ENCODE peak calls at places on chromosomes 7 and 10, in ten cellular contexts. E is neural crest cell, R is fibroblast of the aortic adventitia, Z is upper lobe of right lung, W is IMR-90, K is right lobe of liver, M is cardiac fibroblast, I is AG04450, G is foreskin fibroblast, T is HCT116. D is an unnamed sample.

GRCh38 chr10:66746711-66747110 is 179.1 kb upstream of the LRRTM3 start:
- DNase-seq in K (no peak), T (no peak), M (peak), R (peak), W (no peak), G (no peak), E (no peak), Z (no peak), I (no peak), D (no peak)

GRCh38 chr10:106355450-106355849 is 809.1 kb downstream of the SORCS1 start:
- DNase-seq in G (no peak), R (peak), I (no peak), W (no peak), E (no peak), K (no peak), M (peak), T (no peak), Z (no peak), D (no peak)

GRCh38 chr7:134101716-134102115 is 25.4 kb upstream of the LRGUK start:
- DNase-seq in I (no peak), W (no peak), E (no peak), T (no peak), K (no peak), R (no peak), M (no peak), G (no peak), Z (no peak), D (no peak)

GRCh38 chr7:47183896-47184629 is 397.8 kb downstream of the TNS3 start:
- DNase-seq in G (no peak), T (no peak), W (no peak), K (peak), R (no peak), E (no peak), I (no peak), M (no peak), Z (no peak), D (no peak)

GRCh38 chr10:12782537-12782936 is 219.0 kb downstream of the CCDC3 start:
- DNase-seq in E (peak), I (no peak), T (peak), W (peak), K (peak), M (peak), G (no peak), Z (no peak), R (peak), D (no peak)

GRCh38 chr10:11036424-11037011 is 18.8 kb downstream of the CELF2 start:
- DNase-seq in Z (no peak), W (peak), K (no peak), M (peak), E (peak), G (peak), I (peak), R (peak), T (no peak), D (peak)

GRCh38 chr10:49174926-49175500 is 13.2 kb downstream of the TMEM273 start:
- DNase-seq in K (no peak), M (no peak), T (no peak), E (no peak), I (no peak), G (no peak), W (no peak), Z (no peak), R (no peak), D (no peak)

GRCh38 chr7:19009936-19010280 is 107.5 kb downstream of the TWIST1 start:
- DNase-seq in M (no peak), E (no peak), K (no peak), I (no peak), W (peak), R (no peak), G (no peak), T (no peak), Z (no peak), D (no peak)

GRCh38 chr7:135853499-135853898 is 104.9 kb upstream of the FAM180A start:
- DNase-seq in E (no peak), R (peak), W (no peak), M (no peak), K (no peak), G (no peak), T (no peak), Z (no peak), I (no peak), D (peak)

GRCh38 chr10:59905735-59906416 is 480 bp downstream of the CCDC6 start:
- DNase-seq in M (no peak), I (no peak), R (no peak), K (no peak), E (peak), Z (peak), W (no peak), T (no peak), G (no peak), D (no peak)

GRCh38 chr7:133934262-133934973 is 192.7 kb upstream of the LRGUK start:
- DNase-seq in E (no peak), W (peak), G (no peak), K (no peak), R (no peak), M (no peak), I (no peak), T (no peak), Z (no peak), D (no peak)

GRCh38 chr10:48658243-48658888 is 26.3 kb upstream of the WDFY4 start:
- DNase-seq in R (peak), G (peak), W (peak), E (peak), M (peak), I (peak), K (peak), Z (peak), T (peak), D (peak)

GRCh38 chr7:44769381-44770209 is 20.9 kb downstream of the ZMIZ2 start:
- DNase-seq in M (peak), T (no peak), K (no peak), Z (no peak), R (peak), G (no peak), W (peak), I (no peak), E (no peak), D (peak)

GRCh38 chr10:29669149-29669548 is 34.4 kb upstream of the SVIL start:
- DNase-seq in G (no peak), E (no peak), R (peak), K (no peak), W (peak), Z (no peak), I (no peak), T (no peak), M (peak), D (no peak)

GRCh38 chr10:131126321-131127121 is 185.0 kb downstream of the TCERG1L start:
- DNase-seq in G (no peak), Z (no peak), W (no peak), I (no peak), T (no peak), K (no peak), E (no peak), R (no peak), M (no peak), D (no peak)

GRCh38 chr10:111117528-111118277 is 40.9 kb downstream of the ADRA2A start:
- DNase-seq in Z (peak), I (no peak), T (no peak), G (no peak), W (no peak), R (no peak), M (no peak), E (no peak), K (no peak), D (no peak)

GRCh38 chr10:124642076-124642710 is 102.0 kb downstream of the FAM53B start:
- DNase-seq in E (no peak), R (no peak), W (no peak), G (no peak), I (no peak), T (no peak), K (no peak), Z (peak), M (no peak), D (no peak)

GRCh38 chr7:90749774-90750173 is 153.7 kb downstream of the CDK14 start:
- DNase-seq in K (no peak), R (peak), E (no peak), G (peak), M (no peak), W (peak), Z (no peak), I (no peak), T (no peak), D (peak)
- TF ChIP-seq CTCF in K (peak), R (peak), E (no peak), G (no peak), M (peak), W (peak), Z (no peak), I (peak), T (peak), D (peak)

DNA sequence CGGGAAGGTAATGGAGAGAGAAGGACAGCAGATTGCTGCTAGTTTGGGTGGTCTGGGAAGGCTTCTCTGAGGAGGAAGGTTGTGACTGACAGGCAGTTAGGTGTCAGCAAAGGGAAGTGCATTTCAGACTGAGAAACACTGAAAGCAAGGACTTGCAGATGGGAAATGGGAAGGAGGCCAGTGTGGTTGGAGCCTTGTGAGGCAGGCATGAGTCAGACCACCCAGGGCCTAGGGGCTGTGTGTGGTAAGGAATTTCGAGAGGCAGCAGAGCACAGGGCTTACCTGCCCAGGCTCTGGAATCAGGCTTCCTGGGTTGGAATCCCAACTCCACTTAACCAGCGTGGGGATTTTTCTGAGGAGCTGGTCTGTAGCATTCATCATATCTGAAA is 53.5 kb downstream of the NRF1 start:
- DNase-seq in G (peak), W (peak), I (peak), E (no peak), Z (no peak), R (peak), K (no peak), M (peak), T (peak), D (peak)
- TF ChIP-seq CTCF in G (no peak), W (no peak), I (no peak), E (no peak), Z (no peak), R (no peak), K (no peak), M (no peak), T (no peak), D (no peak)

DNA sequence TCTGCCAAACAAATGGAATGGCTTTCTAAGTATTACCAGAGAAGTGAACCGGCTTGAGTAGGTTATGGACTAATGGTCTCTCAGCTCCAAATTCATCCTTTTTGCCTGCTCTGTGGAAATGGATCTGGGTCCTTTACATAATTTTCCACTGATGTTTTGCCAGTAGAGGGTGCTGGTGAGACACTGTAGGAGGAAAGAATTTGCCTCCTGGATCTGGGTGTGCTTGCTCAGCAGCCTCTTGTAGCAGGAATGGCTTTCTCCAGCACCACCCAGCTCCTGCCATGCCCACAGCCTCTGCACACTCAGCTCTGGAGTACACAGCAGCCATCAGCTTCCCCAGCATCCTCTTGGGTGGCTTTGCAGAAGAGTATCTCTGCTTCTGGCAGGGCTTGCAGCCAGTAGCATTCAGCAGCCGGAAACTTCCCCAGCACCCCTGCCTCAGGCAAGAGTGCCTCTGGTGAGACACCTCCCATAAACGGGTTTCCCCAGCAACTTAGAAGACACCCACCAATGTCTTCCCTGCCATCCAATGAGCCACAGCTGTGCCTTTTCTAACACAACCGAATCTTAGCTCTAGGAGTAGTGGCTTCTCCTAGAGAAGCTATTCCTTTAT is 235.0 kb upstream of the PLPP4 start:
- DNase-seq in T (peak), E (peak), W (no peak), I (no peak), M (peak), R (peak), K (no peak), Z (no peak), G (peak), D (peak)
- TF ChIP-seq CTCF in T (peak), E (peak), W (peak), I (no peak), M (peak), R (peak), K (peak), Z (peak), G (peak), D (peak)

GRCh38 chr7:119177863-119178262 is 953.4 kb downstream of the ANKRD7 start:
- DNase-seq in K (no peak), Z (no peak), I (no peak), T (no peak), G (no peak), M (no peak), R (no peak), E (no peak), W (no peak), D (no peak)

GRCh38 chr7:119172043-119172442 is 947.5 kb downstream of the ANKRD7 start:
- DNase-seq in R (no peak), E (no peak), T (no peak), Z (no peak), G (no peak), K (no peak), I (no peak), W (no peak), M (no peak), D (no peak)

GRCh38 chr7:119175916-119176627 is 951.6 kb downstream of the ANKRD7 start:
- DNase-seq in W (peak), K (no peak), Z (peak), R (peak), M (peak), E (peak), I (peak), T (peak), G (no peak), D (peak)
- TF ChIP-seq CTCF in W (peak), K (peak), Z (peak), R (peak), M (peak), E (peak), I (peak), T (peak), G (peak), D (peak)

GRCh38 chr7:53350241-53350640 is 314.8 kb downstream of the POM121L12 start:
- DNase-seq in W (no peak), Z (no peak), K (peak), G (no peak), M (no peak), T (no peak), R (no peak), E (peak), I (no peak), D (no peak)
- TF ChIP-seq CTCF in W (no peak), Z (peak), K (peak), G (no peak), M (peak), T (peak), R (no peak), E (peak), I (no peak), D (peak)

D was measured in HFFc6.